ENCODE peak calls at places on chromosomes 5 and 9, in nine cellular contexts. A is left colon; K is activated CD4-positive, alpha-beta T cell treated with anti-CD3 and anti-CD28 coated beads, Interleukin-2, amount 10 ng/mL, durations not matched to agents 24 days and 14 days; R is amniotic epithelial cell; L is kidney; C is nucleus accumbens; H is CD4-positive, CD25-positive, alpha-beta regulatory T cell; U is NCI-H526; E is CD14-positive monocyte. D is an unnamed sample.

GRCh38 chr9:125674981-125675973 is 31.7 kb downstream of the MAPKAP1 start:
- DNase-seq in U (no peak), R (peak; percentile 91), K (no peak), L (no peak), A (no peak), E (no peak), C (no peak), H (no peak), D (no peak)

GRCh38 chr5:68465133-68465532 is 249.6 kb downstream of the PIK3R1 start:
- DNase-seq in U (no peak), H (no peak), R (no peak), A (no peak), C (no peak), K (peak; percentile 73), E (no peak), L (no peak), D (no peak)

GRCh38 chr5:88236866-88237642 is 31.6 kb downstream of the TMEM161B start:
- DNase-seq in A (no peak), H (no peak), L (no peak), U (no peak), K (no peak), E (no peak), R (peak; percentile 9), C (no peak), D (no peak)

GRCh38 chr5:127210082-127210481 is 80.5 kb upstream of the MEGF10 start:
- DNase-seq in E (no peak), H (no peak), K (no peak), C (no peak), L (no peak), R (no peak), A (no peak), U (peak; percentile 29), D (no peak)

GRCh38 chr9:32627394-32627954 is 8.0 kb downstream of the TAF1L start:
- DNase-seq in E (no peak), U (peak; percentile 58), C (no peak), K (no peak), R (no peak), H (no peak), A (no peak), L (no peak), D (no peak)

GRCh38 chr9:95641591-95641990 is 124.8 kb upstream of the PTCH1 start:
- DNase-seq in H (no peak), K (no peak), C (no peak), L (no peak), U (no peak), E (no peak), A (peak; percentile 27), R (no peak), D (no peak)

GRCh38 chr9:136138566-136138965 is 19.9 kb upstream of the TMEM250 start:
- DNase-seq in R (no peak), E (no peak), U (peak; percentile 82), L (no peak), H (no peak), A (peak; percentile 55), C (no peak), K (peak; percentile 78), D (peak; percentile 45)

GRCh38 chr9:112091805-112092204 is 83.3 kb downstream of the SUSD1 start:
- DNase-seq in U (peak; percentile 9), H (no peak), A (no peak), C (peak; percentile 28), R (no peak), E (no peak), K (peak; percentile 63), L (no peak), D (no peak)

GRCh38 chr5:51225671-51226419 is 157.4 kb upstream of the ISL1 start:
- DNase-seq in H (no peak), U (no peak), A (peak; percentile 4), R (no peak), E (no peak), K (no peak), L (no peak), C (no peak), D (no peak)

GRCh38 chr5:16809816-16810502 is 126.1 kb downstream of the MYO10 start:
- DNase-seq in L (no peak), R (peak; percentile 75), C (no peak), H (no peak), U (no peak), A (peak; percentile 22), E (no peak), K (no peak), D (no peak)

GRCh38 chr5:173408946-173409345 is 80.7 kb upstream of the STC2 start:
- DNase-seq in H (no peak), C (no peak), L (no peak), U (no peak), E (no peak), R (no peak), A (no peak), K (no peak), D (no peak)

GRCh38 chr9:69044226-69045219 is 9.0 kb downstream of the FXN start:
- DNase-seq in K (peak; percentile 72), U (no peak), H (no peak), A (no peak), R (peak; percentile 12), C (no peak), E (no peak), L (no peak), D (no peak)

GRCh38 chr5:3194141-3194540 is 401.5 kb upstream of the IRX1 start:
- DNase-seq in E (no peak), A (no peak), H (no peak), U (no peak), K (no peak), C (no peak), R (no peak), L (no peak), D (no peak)

GRCh38 chr9:14313378-14313940 is 482 bp downstream of the NFIB start:
- DNase-seq in A (peak; percentile 48), E (no peak), H (no peak), C (no peak), K (peak; percentile 64), U (peak; percentile 69), R (peak; percentile 61), L (peak; percentile 76), D (no peak)

GRCh38 chr9:4519604-4520003 is 29.3 kb downstream of the SLC1A1 start:
- DNase-seq in H (no peak), E (no peak), U (no peak), K (no peak), C (no peak), R (no peak), L (no peak), A (no peak), D (no peak)

GRCh38 chr9:34629492-34629809 is 585 bp upstream of the ARID3C start:
- DNase-seq in L (no peak), C (no peak), H (no peak), A (no peak), K (no peak), R (no peak), E (no peak), U (peak; percentile 39), D (no peak)

GRCh38 chr9:37730256-37730655 is 23.3 kb upstream of the TRMT10B start:
- DNase-seq in L (no peak), R (peak; percentile 26), U (no peak), K (no peak), E (no peak), H (no peak), C (no peak), A (no peak), D (no peak)

GRCh38 chr5:137630972-137631370 is 104.9 kb downstream of the KLHL3 start:
- DNase-seq in L (no peak), E (no peak), C (no peak), K (peak; percentile 38), A (no peak), U (no peak), R (peak; percentile 23), H (no peak), D (no peak)

GRCh38 chr9:5909999-5910398 is 19.3 kb downstream of the MLANA start:
- DNase-seq in K (no peak), E (no peak), L (no peak), R (peak; percentile 36), A (no peak), H (no peak), C (no peak), U (no peak), D (no peak)

GRCh38 chr9:113577525-113578261 is 114.2 kb downstream of the RGS3 start:
- DNase-seq in L (peak; percentile 65), U (no peak), R (peak; percentile 65), A (peak; percentile 35), C (no peak), H (no peak), E (no peak), K (no peak), D (no peak)

GRCh38 chr5:125408582-125409069 is 662.2 kb upstream of the ZNF608 start:
- DNase-seq in H (no peak), A (peak; percentile 13), C (no peak), R (peak; percentile 92), E (no peak), U (no peak), K (no peak), L (no peak), D (no peak)

GRCh38 chr9:28197653-28198052 is 624.4 kb upstream of the C9orf72 start:
- DNase-seq in E (no peak), R (no peak), A (no peak), U (no peak), H (no peak), K (no peak), L (no peak), C (no peak), D (no peak)

GRCh38 chr5:132822650-132823480 is 7.6 kb downstream of the SHROOM1 start:
- DNase-seq in R (peak; percentile 48), K (peak; percentile 75), C (peak; percentile 52), E (no peak), U (peak; percentile 44), A (no peak), L (peak; percentile 82), H (no peak), D (no peak)

GRCh38 chr9:86336058-86336457 is 18.2 kb downstream of the TUT7 start:
- DNase-seq in A (no peak), H (no peak), C (no peak), K (no peak), R (no peak), L (no peak), U (no peak), E (no peak), D (no peak)

GRCh38 chr5:151144922-151145321 is 12.7 kb downstream of the ANXA6 start:
- DNase-seq in A (no peak), K (no peak), L (no peak), E (no peak), U (no peak), R (no peak), C (no peak), H (no peak), D (no peak)

GRCh38 chr9:96159596-96159995 is 142.4 kb downstream of the HSD17B3 start:
- DNase-seq in R (no peak), U (no peak), A (no peak), L (no peak), K (no peak), E (no peak), C (no peak), H (no peak), D (no peak)

GRCh38 chr5:122126177-122126701 is 3.1 kb upstream of the ZNF474 start:
- DNase-seq in E (no peak), A (no peak), L (no peak), K (no peak), H (no peak), C (no peak), U (no peak), R (peak; percentile 73), D (no peak)

GRCh38 chr5:80713640-80714039 is 58.9 kb upstream of the DHFR start:
- DNase-seq in R (no peak), K (no peak), C (no peak), U (no peak), A (no peak), H (no peak), L (no peak), E (no peak), D (no peak)

D was measured in germinal center.